ENCODE peak calls at places on chromosomes 6 and 20, in eight cellular contexts. G, O, K, W, Z, S, E and H are unnamed samples. For H3K9me3, the result is how much of the 10 kb centered on the place peaks cover.

GRCh38 chr20:25053207-25054132 is 4.5 kb downstream of the ACSS1 start:
- DNase-seq in K (peak), G (peak), W (no peak), O (no peak), S (peak), E (no peak), Z (no peak), H (no peak)

GRCh38 chr6:87099472-87099871 is 4.6 kb upstream of the CGA start:
- DNase-seq in G (no peak), S (no peak), K (no peak), E (no peak), O (no peak), Z (no peak), W (no peak), H (no peak)

GRCh38 chr20:51412333-51412761 is 130.2 kb downstream of the NFATC2 start:
- DNase-seq in Z (no peak), S (no peak), G (peak), W (no peak), K (peak), O (no peak), E (no peak), H (no peak)

GRCh38 chr6:108168501-108168979 is 2.7 kb downstream of the NR2E1 start:
- DNase-seq in G (no peak), O (no peak), Z (no peak), S (peak), K (peak), W (no peak), E (peak), H (no peak)

GRCh38 chr20:19699132-19699971 is 58.7 kb upstream of the RIN2 start:
- DNase-seq in E (no peak), O (no peak), W (no peak), K (no peak), G (no peak), S (no peak), Z (no peak), H (no peak)

GRCh38 chr6:75449625-75450206 is 43.9 kb downstream of the FILIP1 start:
- DNase-seq in Z (no peak), G (no peak), W (no peak), K (no peak), E (peak), O (no peak), S (no peak), H (no peak)

GRCh38 chr20:4138056-4138455 is 122.7 kb upstream of the RNF24 start:
- DNase-seq in W (no peak), Z (no peak), K (no peak), S (peak), E (no peak), O (no peak), G (no peak), H (no peak)

GRCh38 chr6:40077315-40077714 is 143.1 kb upstream of the MOCS1 start:
- DNase-seq in S (no peak), O (no peak), K (no peak), G (no peak), Z (no peak), W (no peak), E (no peak), H (no peak)

GRCh38 chr6:431986-432385 is 40.4 kb downstream of the IRF4 start:
- DNase-seq in K (no peak), E (no peak), S (no peak), W (no peak), O (no peak), G (no peak), Z (no peak), H (no peak)

GRCh38 chr6:137777299-137778075 is 89.6 kb upstream of the TNFAIP3 start:
- DNase-seq in S (no peak), O (no peak), Z (no peak), G (no peak), E (no peak), W (no peak), K (no peak), H (no peak)

GRCh38 chr6:42820509-42821340 is 38.9 kb downstream of the BICRAL start:
- DNase-seq in Z (no peak), E (no peak), S (no peak), O (no peak), W (no peak), G (peak), K (peak), H (no peak)

GRCh38 chr6:139638179-139638872 is 263.9 kb upstream of the CITED2 start:
- DNase-seq in O (no peak), K (no peak), W (no peak), S (no peak), G (no peak), E (no peak), Z (no peak), H (no peak)

GRCh38 chr6:145823322-145823944 is 8.8 kb upstream of the FBXO30 start:
- DNase-seq in E (no peak), S (no peak), O (no peak), K (no peak), G (no peak), W (no peak), Z (no peak), H (no peak)

GRCh38 chr6:31943742-31944141 is 2.2 kb upstream of the CFB start:
- DNase-seq in S (no peak), W (no peak), O (no peak), K (no peak), Z (no peak), G (no peak), E (no peak), H (no peak)

GRCh38 chr20:49393803-49394202 is 88.7 kb downstream of the KCNB1 start:
- DNase-seq in Z (no peak), W (no peak), O (no peak), K (no peak), S (no peak), G (no peak), E (no peak), H (no peak)

GRCh38 chr6:152696543-152696942 is 1.2 kb upstream of the MYCT1 start:
- DNase-seq in E (no peak), O (no peak), G (no peak), K (no peak), Z (no peak), S (no peak), W (no peak), H (no peak)

GRCh38 chr6:81985191-81985590 is 232.7 kb upstream of the TENT5A start:
- DNase-seq in Z (no peak), G (no peak), O (no peak), K (no peak), S (no peak), W (no peak), E (no peak), H (no peak)

GRCh38 chr6:64694356-64694755 is 1012.7 kb downstream of the EYS start:
- DNase-seq in O (no peak), S (no peak), K (no peak), E (no peak), Z (no peak), W (no peak), G (no peak), H (no peak)

GRCh38 chr6:113414511-113414910 is 442.6 kb upstream of the MARCKS start:
- DNase-seq in E (no peak), S (peak), K (no peak), Z (peak), W (no peak), G (peak), O (no peak), H (no peak)

GRCh38 chr6:147961473-147962141 is 381.0 kb upstream of the SASH1 start:
- DNase-seq in W (no peak), Z (no peak), E (no peak), K (no peak), O (no peak), G (no peak), S (no peak), H (no peak)

GRCh38 chr6:164453835-164454234 is 855.6 kb downstream of the C6orf118 start:
- DNase-seq in Z (no peak), S (no peak), K (no peak), O (no peak), G (no peak), W (no peak), E (no peak), H (no peak)

GRCh38 chr20:19973920-19974620 is 43.1 kb upstream of the NAA20 start:
- DNase-seq in G (peak), W (no peak), S (peak), E (peak), Z (peak), K (peak), O (peak), H (no peak)

DNA sequence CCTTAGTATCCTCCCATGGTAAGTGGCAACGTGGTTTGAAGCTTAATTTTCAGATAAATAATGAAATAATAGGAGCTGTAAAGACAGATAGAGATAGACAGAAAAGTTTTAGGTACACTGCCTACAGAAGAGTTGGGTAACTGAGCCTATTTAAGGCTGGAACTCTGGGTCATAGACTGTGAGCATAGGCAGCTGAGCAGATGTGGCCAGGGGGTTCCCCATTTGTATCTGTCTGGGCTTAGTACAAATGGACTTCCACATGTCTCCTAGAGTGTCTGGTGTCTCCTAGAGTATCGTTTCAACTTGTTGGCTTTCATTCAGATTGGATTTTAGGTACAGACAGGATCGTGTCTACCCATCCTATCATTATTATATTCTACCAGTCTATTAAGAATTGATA is 649.8 kb downstream of the DHX35 start:
- DNase-seq in G (no peak), E (no peak), Z (no peak), O (no peak), W (no peak), K (no peak), S (no peak), H (no peak)
- H3K9me3 ChIP-seq in G (under half), E (under half), Z (under half), O (under half), W (under half), K (under half), S (under half), H (under half)

GRCh38 chr6:125188037-125188436 is 34.5 kb downstream of the TPD52L1 start:
- DNase-seq in Z (no peak), O (no peak), W (no peak), S (no peak), G (no peak), K (no peak), E (no peak), H (no peak)

GRCh38 chr6:125188594-125189203 is 35.1 kb downstream of the TPD52L1 start:
- DNase-seq in W (no peak), E (no peak), S (no peak), Z (no peak), G (no peak), O (no peak), K (no peak), H (no peak)

GRCh38 chr6:125182237-125183018 is 28.9 kb downstream of the TPD52L1 start:
- DNase-seq in S (no peak), K (no peak), O (no peak), Z (no peak), E (no peak), W (no peak), G (no peak), H (no peak)

DNA sequence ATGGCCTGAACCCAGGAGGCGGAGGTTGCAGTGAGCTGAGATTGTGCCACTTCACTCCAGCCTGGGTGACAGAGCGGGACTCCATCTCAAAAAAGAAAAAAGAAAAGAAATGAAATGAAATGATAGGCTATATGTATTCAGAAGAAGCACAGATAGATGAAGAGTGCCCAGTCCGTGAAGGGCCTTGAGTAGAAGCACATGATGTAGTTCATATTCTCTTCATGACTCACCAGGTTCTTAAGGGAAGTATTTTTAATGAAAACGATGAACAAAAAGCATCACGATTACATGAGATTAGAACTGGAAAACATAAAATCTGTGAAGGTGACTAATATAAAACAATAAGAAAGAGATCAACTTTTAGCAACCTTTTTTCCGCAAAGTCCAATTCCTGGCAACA is 29.8 kb downstream of the TPD52L1 start:
- DNase-seq in O (no peak), K (no peak), Z (no peak), G (no peak), S (no peak), W (no peak), E (no peak), H (no peak)
- H3K9me3 ChIP-seq in O (under half), K (under half), Z (under half), G (under half), S (under half), W (under half), E (under half), H (under half)

GRCh38 chr6:100465701-100466409 is 1.1 kb upstream of the SIM1 start:
- DNase-seq in S (no peak), G (no peak), Z (no peak), K (no peak), W (no peak), E (no peak), O (no peak), H (no peak)
- H3K9me3 ChIP-seq in S (under half), G (under half), Z (under half), K (under half), W (under half), E (under half), O (under half), H (under half)

GRCh38 chr6:79913369-79913768 is 34.0 kb downstream of the ELOVL4 start:
- DNase-seq in Z (peak), E (no peak), O (no peak), G (no peak), W (no peak), K (no peak), S (no peak), H (no peak)

GRCh38 chr6:79911992-79912391 is 35.4 kb downstream of the ELOVL4 start:
- DNase-seq in E (no peak), S (no peak), O (no peak), W (no peak), Z (no peak), G (no peak), K (no peak), H (no peak)

GRCh38 chr6:79909517-79909916 is 37.8 kb downstream of the ELOVL4 start:
- DNase-seq in E (no peak), W (no peak), G (no peak), Z (no peak), O (no peak), S (no peak), K (no peak), H (no peak)
- H3K9me3 ChIP-seq in E (under half), W (under half), G (under half), Z (under half), O (under half), S (under half), K (under half), H (under half)